ENCODE peak calls at places on chromosomes 11 and 22, in ten cellular contexts. H, O, U, K, C, P, Q, N, R and X are unnamed samples.

GRCh38 chr22:44260216-44261035 is 52.3 kb downstream of the SHISAL1 start:
- DNase-seq in C (no peak), O (no peak), P (no peak), H (no peak), K (no peak), U (no peak), R (no peak), N (no peak), Q (no peak), X (no peak)

GRCh38 chr11:17014774-17015638 is 792 bp upstream of the PLEKHA7 start:
- DNase-seq in C (no peak), Q (no peak), H (peak; percentile 52), O (peak; percentile 47), K (no peak), N (no peak), P (peak; percentile 83), U (peak; percentile 56), R (no peak), X (peak; percentile 11)

GRCh38 chr11:8577791-8578581 is 16.0 kb downstream of the STK33 start:
- DNase-seq in C (no peak), K (no peak), U (no peak), P (no peak), O (no peak), N (no peak), R (no peak), Q (no peak), H (no peak), X (no peak)

GRCh38 chr11:638616-639323 is 1.7 kb downstream of the DRD4 start:
- DNase-seq in Q (no peak), H (no peak), K (no peak), U (no peak), N (no peak), O (no peak), R (no peak), P (peak; percentile 78), C (no peak), X (no peak)

GRCh38 chr11:13046626-13047570 is 37.8 kb downstream of the RASSF10 start:
- DNase-seq in N (no peak), R (no peak), K (no peak), O (no peak), C (no peak), H (no peak), U (no peak), Q (no peak), P (no peak), X (no peak)

GRCh38 chr11:130037058-130037457 is 32.6 kb upstream of the APLP2 start:
- DNase-seq in N (no peak), Q (no peak), C (peak; percentile 64), H (peak; percentile 51), P (no peak), R (no peak), O (peak; percentile 86), K (no peak), U (no peak), X (no peak)

GRCh38 chr11:35907648-35908431 is 36.0 kb upstream of the LDLRAD3 start:
- DNase-seq in O (peak; percentile 55), Q (no peak), U (no peak), P (no peak), K (no peak), H (peak; percentile 99), N (no peak), C (peak; percentile 33), R (no peak), X (no peak)

GRCh38 chr11:12556788-12557384 is 117.3 kb upstream of the TEAD1 start:
- DNase-seq in O (peak; percentile 96), C (no peak), U (peak; percentile 86), R (peak; percentile 85), N (peak; percentile 82), Q (no peak), H (peak; percentile 97), K (peak; percentile 83), P (peak; percentile 86), X (no peak)

GRCh38 chr22:32561163-32561562 is 86.6 kb downstream of the FBXO7 start:
- DNase-seq in U (no peak), R (no peak), Q (no peak), P (no peak), C (no peak), H (no peak), N (no peak), O (no peak), K (no peak), X (no peak)

GRCh38 chr11:11413776-11414175 is 60.7 kb upstream of the CSNK2A3 start:
- DNase-seq in P (no peak), C (no peak), U (no peak), N (no peak), K (no peak), O (no peak), Q (no peak), H (no peak), R (no peak), X (no peak)

GRCh38 chr11:12798609-12799011 is 124.4 kb downstream of the TEAD1 start:
- DNase-seq in R (no peak), O (no peak), Q (no peak), C (no peak), N (no peak), P (no peak), H (no peak), U (no peak), K (no peak), X (no peak)

GRCh38 chr11:126748097-126748756 is 252.3 kb downstream of the KIRREL3 start:
- DNase-seq in Q (no peak), U (no peak), K (no peak), P (peak; percentile 17), C (no peak), R (no peak), O (no peak), H (no peak), N (no peak), X (peak; percentile 12)

GRCh38 chr11:118099838-118100570 is 13.2 kb upstream of the SMIM35 start:
- DNase-seq in C (no peak), N (peak; percentile 32), R (peak; percentile 32), K (peak; percentile 38), O (no peak), Q (no peak), P (no peak), H (no peak), U (no peak), X (no peak)

GRCh38 chr22:36344106-36344827 is 43.5 kb downstream of the MYH9 start:
- DNase-seq in O (no peak), H (no peak), C (no peak), N (no peak), K (no peak), P (no peak), R (no peak), U (no peak), Q (no peak), X (no peak)

GRCh38 chr11:102288745-102289083 is 28.6 kb upstream of the BIRC3 start:
- DNase-seq in C (no peak), Q (no peak), H (no peak), K (no peak), N (no peak), R (no peak), P (no peak), O (no peak), U (no peak), X (no peak)

DNA sequence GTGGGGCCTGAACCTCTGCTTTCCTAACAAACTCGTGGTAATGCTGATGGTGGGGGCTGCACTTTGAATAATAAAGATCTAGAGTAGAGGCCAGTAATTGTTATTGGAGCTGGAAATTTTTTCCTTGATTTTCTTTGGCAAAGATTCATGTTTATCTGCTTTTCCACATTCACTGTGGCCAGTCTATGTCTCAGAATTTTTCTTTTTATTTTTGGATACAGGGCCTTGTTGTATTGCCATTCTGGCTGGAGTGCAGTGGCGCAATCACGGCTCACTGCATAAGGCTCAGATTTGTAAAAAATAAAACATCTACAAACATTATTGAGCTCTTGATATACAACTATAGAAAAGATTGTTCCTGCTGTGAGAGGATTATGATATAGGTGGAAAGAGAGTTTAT is 1.6 kb downstream of the TMEM135 start:
- DNase-seq in P (no peak), C (no peak), K (no peak), O (peak; percentile 13), U (no peak), Q (no peak), R (no peak), H (peak; percentile 50), N (no peak), X (no peak)
- H3K4me3 ChIP-seq in P (peak overlapping the region; percentile 99), C (peak overlapping the region; percentile 89), K (no peak overlapping the region), O (no peak overlapping the region), U (peak overlapping the region; percentile 87), Q (peak overlapping the region; percentile 85), R (peak overlapping the region; percentile 89), H (peak overlapping the region; percentile 99), N (peak overlapping the region; percentile 79), X (no peak overlapping the region)

DNA sequence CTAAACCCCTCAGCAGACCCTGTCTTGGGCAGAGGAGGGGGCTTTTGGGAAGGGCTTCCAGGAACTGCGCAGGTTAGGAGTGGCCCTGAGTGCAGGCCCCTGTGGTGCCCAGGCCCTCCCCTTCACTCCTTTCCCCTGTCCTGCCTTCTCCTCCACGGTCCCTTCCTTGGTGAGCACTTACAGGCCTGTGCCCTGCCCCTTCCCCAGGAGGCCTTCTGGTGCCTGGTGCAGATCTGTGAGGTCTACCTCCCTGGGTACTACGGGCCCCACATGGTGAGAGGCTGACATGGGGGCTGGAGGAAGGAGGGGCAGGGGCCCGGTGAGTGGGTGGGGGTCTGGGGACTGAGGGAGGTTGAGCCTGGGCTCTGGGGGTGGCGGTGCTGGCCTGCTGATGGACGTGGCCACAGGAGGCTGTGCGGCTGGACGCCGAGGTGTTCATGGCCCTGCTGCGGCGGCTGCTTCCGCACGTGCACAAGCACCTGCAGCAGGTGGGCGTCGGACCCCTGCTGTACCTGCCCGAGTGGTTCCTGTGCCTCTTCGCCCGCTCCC is 2.6 kb downstream of the TBC1D10C start:
- DNase-seq in C (no peak), O (no peak), H (no peak), Q (no peak), N (no peak), U (no peak), R (no peak), P (no peak), K (no peak), X (no peak)
- H3K27ac ChIP-seq in C (no peak overlapping the region), O (no peak overlapping the region), H (no peak overlapping the region), Q (peak overlapping the region; percentile 87), N (no peak overlapping the region), U (no peak overlapping the region), R (no peak overlapping the region), P (no peak overlapping the region), K (no peak overlapping the region), X (peak overlapping the region; percentile 81)

GRCh38 chr22:19060356-19061009 is 61.7 kb downstream of the DGCR2 start:
- DNase-seq in R (no peak), U (no peak), K (no peak), Q (no peak), P (no peak), H (peak; percentile 48), N (no peak), C (no peak), O (peak; percentile 42), X (no peak)
- H3K27me3 ChIP-seq in R (no peaks in the 10 kb centered on the region), U (no peaks in the 10 kb centered on the region), K (no peaks in the 10 kb centered on the region), Q (no peaks in the 10 kb centered on the region), P (no peaks in the 10 kb centered on the region), H (no peaks in the 10 kb centered on the region), N (no peaks in the 10 kb centered on the region), C (no peaks in the 10 kb centered on the region), O (no peaks in the 10 kb centered on the region), X (no peaks in the 10 kb centered on the region)

DNA sequence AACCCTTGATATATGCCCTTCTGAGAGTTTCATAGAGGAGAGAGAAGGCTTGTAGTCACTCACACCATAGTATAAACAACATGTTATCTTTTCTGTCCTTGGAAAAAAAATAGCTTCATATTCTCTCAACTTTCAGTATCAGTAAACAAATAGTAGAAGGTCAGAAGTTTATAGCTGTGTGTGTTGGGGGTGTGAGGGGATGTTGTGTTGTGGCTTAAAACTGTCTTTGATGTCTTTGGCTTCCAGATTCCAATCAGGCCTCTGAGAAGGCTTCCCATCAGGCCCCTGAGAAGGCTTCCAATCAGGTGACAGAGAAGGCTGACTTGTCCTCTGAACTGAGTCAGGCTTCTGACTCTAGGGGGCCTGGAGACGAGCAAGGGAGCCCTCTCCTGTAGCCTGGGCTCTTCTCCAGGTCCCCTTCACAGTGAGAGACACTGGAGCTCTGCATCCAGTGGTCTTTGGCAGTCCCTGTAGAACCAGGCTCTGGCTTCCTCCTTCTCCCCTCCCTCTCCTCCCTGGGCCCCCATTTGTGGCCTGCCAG is 9.3 kb downstream of the MTFP1 start:
- DNase-seq in C (no peak), P (no peak), Q (no peak), U (no peak), H (no peak), O (no peak), N (no peak), K (no peak), R (no peak), X (peak; percentile 41)
- H3K4me3 ChIP-seq in C (no peak overlapping the region), P (no peak overlapping the region), Q (peak overlapping the region; percentile 37), U (no peak overlapping the region), H (no peak overlapping the region), O (no peak overlapping the region), N (no peak overlapping the region), K (no peak overlapping the region), R (no peak overlapping the region), X (peak overlapping the region; percentile 20)